ENCODE peak calls at places on chromosomes 16 and 17, in six cellular contexts. S, T, A, R, I and J are unnamed samples.

GRCh38 chr16:7321661-7322060 is 11.0 kb upstream of the RBFOX1 start:
- DNase-seq in S (no peak), T (no peak), A (no peak), R (no peak), I (no peak), J (no peak)

GRCh38 chr17:75845933-75846700 is 1.9 kb upstream of the UNC13D start:
- DNase-seq in S (no peak), T (no peak), A (no peak), R (no peak), I (no peak), J (no peak)

GRCh38 chr17:74734256-74734655 is 2.8 kb upstream of the RAB37 start:
- DNase-seq in S (no peak), T (no peak), A (no peak), R (no peak), I (no peak), J (no peak)

GRCh38 chr16:85402910-85403692 is 210.0 kb upstream of the GSE1 start:
- DNase-seq in S (peak; percentile 81), T (no peak), A (peak; percentile 17), R (no peak), I (peak; percentile 59), J (no peak)

GRCh38 chr17:4247981-4248388 is 15.8 kb downstream of the ANKFY1 start:
- DNase-seq in S (no peak), T (no peak), A (peak; percentile 33), R (no peak), I (no peak), J (no peak)

GRCh38 chr17:8073627-8074485 is 13.7 kb downstream of the ALOX12B start:
- DNase-seq in S (peak; percentile 24), T (peak; percentile 67), A (peak; percentile 62), R (peak; percentile 84), I (peak; percentile 74), J (no peak)

GRCh38 chr17:50871369-50871768 is 5.2 kb upstream of the TOB1 start:
- DNase-seq in S (no peak), T (no peak), A (no peak), R (no peak), I (no peak), J (no peak)

GRCh38 chr17:49566668-49567071 is 9.0 kb upstream of the NXPH3 start:
- DNase-seq in S (no peak), T (no peak), A (no peak), R (no peak), I (peak; percentile 31), J (no peak)

GRCh38 chr17:35227546-35227945 is 15.3 kb upstream of the SLFN5 start:
- DNase-seq in S (no peak), T (no peak), A (no peak), R (no peak), I (no peak), J (no peak)

GRCh38 chr17:6088141-6088540 is 18.0 kb downstream of the WSCD1 start:
- DNase-seq in S (no peak), T (no peak), A (no peak), R (no peak), I (no peak), J (no peak)

GRCh38 chr16:74025-74424 is 1.6 kb upstream of the RHBDF1 start:
- DNase-seq in S (no peak), T (no peak), A (no peak), R (no peak), I (peak; percentile 72), J (no peak)

GRCh38 chr17:55770220-55770870 is 19.5 kb downstream of the PCTP start:
- DNase-seq in S (peak; percentile 28), T (peak; percentile 45), A (no peak), R (peak; percentile 64), I (no peak), J (no peak)

GRCh38 chr17:55768946-55769624 is 18.2 kb downstream of the PCTP start:
- DNase-seq in S (no peak), T (no peak), A (no peak), R (no peak), I (no peak), J (no peak)

GRCh38 chr17:55772086-55772485 is 21.2 kb downstream of the PCTP start:
- DNase-seq in S (no peak), T (no peak), A (no peak), R (no peak), I (no peak), J (no peak)

GRCh38 chr17:55773671-55774070 is 22.8 kb downstream of the PCTP start:
- DNase-seq in S (no peak), T (no peak), A (no peak), R (no peak), I (no peak), J (no peak)

GRCh38 chr17:55769625-55770000 is 18.8 kb downstream of the PCTP start:
- DNase-seq in S (peak; percentile 33), T (no peak), A (no peak), R (peak; percentile 12), I (no peak), J (no peak)
- H3K27ac ChIP-seq in S (no peak overlapping the region), T (no peak overlapping the region), A (no peak overlapping the region), R (no peak overlapping the region), I (no peak overlapping the region), J (no peak overlapping the region)

GRCh38 chr17:17020821-17021193 is 21.4 kb upstream of the MPRIP start:
- DNase-seq in S (no peak), T (no peak), A (no peak), R (no peak), I (no peak), J (no peak)

GRCh38 chr17:17019430-17019762 is 22.9 kb upstream of the MPRIP start:
- DNase-seq in S (no peak), T (no peak), A (no peak), R (no peak), I (no peak), J (no peak)

GRCh38 chr17:17018612-17019429 is 23.4 kb upstream of the MPRIP start:
- DNase-seq in S (no peak), T (no peak), A (peak; percentile 69), R (no peak), I (no peak), J (no peak)

GRCh38 chr17:17021194-17021863 is 20.9 kb upstream of the MPRIP start:
- DNase-seq in S (no peak), T (peak; percentile 65), A (peak; percentile 69), R (peak; percentile 96), I (no peak), J (no peak)

GRCh38 chr17:17019891-17020456 is 22.3 kb upstream of the MPRIP start:
- DNase-seq in S (no peak), T (no peak), A (no peak), R (no peak), I (no peak), J (no peak)
- H3K27ac ChIP-seq in S (no peak overlapping the region), T (no peak overlapping the region), A (peak overlapping the region; percentile 80), R (peak overlapping the region; percentile 98), I (no peak overlapping the region), J (no peak overlapping the region)

DNA sequence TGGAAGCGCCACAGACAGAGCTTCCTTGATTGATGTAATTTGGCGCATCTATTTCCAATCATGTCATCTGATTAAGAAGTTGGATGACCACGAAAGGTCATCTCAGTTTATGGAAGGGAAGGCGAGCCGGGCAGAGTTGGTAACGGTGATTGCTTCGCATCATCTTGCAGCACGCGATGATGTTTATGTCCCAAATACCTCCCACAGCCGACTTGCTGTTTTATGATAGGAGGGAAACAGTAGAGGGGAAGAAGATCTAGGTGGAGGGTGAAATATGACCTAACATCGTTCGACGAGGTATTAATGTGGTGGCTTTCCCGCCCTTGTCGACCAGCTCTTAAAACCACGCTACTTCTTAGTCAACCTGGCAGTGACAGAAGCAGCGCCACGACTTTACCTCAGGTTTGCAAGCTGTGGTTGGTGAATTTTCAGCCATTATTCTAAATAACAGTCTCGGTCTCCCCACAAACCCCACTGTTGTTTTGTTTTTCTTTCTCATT is 836 bp upstream of the TANC2 start:
- DNase-seq in S (no peak), T (no peak), A (no peak), R (no peak), I (no peak), J (no peak)
- H3K27ac ChIP-seq in S (peak overlapping the region; percentile 70), T (no peak overlapping the region), A (peak overlapping the region; percentile 73), R (peak overlapping the region; percentile 98), I (no peak overlapping the region), J (peak overlapping the region; percentile 95)

GRCh38 chr16:51147776-51148673 is 3.0 kb downstream of the SALL1 start:
- DNase-seq in S (no peak), T (no peak), A (no peak), R (no peak), I (no peak), J (no peak)
- H3K27ac ChIP-seq in S (no peak overlapping the region), T (peak overlapping the region; percentile 57), A (no peak overlapping the region), R (no peak overlapping the region), I (peak overlapping the region; percentile 96), J (peak overlapping the region; percentile 46)